ENCODE peak calls at places on chromosomes 13 and 19, in five cellular contexts. Q, A, Y, N and G are unnamed samples.

GRCh38 chr19:6378498-6378897 is 2.8 kb upstream of the PSPN start:
- DNase-seq in A (no peak), Q (no peak), Y (no peak), N (no peak), G (no peak)

GRCh38 chr19:39497850-39498261 is 891 bp upstream of the DLL3 start:
- DNase-seq in A (no peak), N (no peak), Q (peak; percentile 69), Y (peak; percentile 42), G (no peak)

GRCh38 chr19:45404557-45405434 is at the start of gene PPP1R13L:
- DNase-seq in A (peak; percentile 76), N (peak; percentile 91), Y (peak; percentile 76), Q (peak; percentile 96), G (peak; percentile 97)

GRCh38 chr13:32314968-32315254 is 252 bp downstream of the ZAR1L start:
- DNase-seq in A (peak; percentile 43), Y (no peak), N (peak; percentile 27), Q (peak; percentile 33), G (peak; percentile 38)

GRCh38 chr19:30367001-30367400 is 5.2 kb upstream of the ZNF536 start:
- DNase-seq in Y (no peak), N (no peak), A (no peak), Q (no peak), G (peak; percentile 57)

GRCh38 chr19:48994035-48994386 is 324 bp downstream of the RUVBL2 start:
- DNase-seq in Q (no peak), N (no peak), A (no peak), Y (no peak), G (peak; percentile 89)

GRCh38 chr19:956747-957451 is 27.2 kb upstream of the WDR18 start:
- DNase-seq in A (no peak), Y (no peak), Q (no peak), N (no peak), G (no peak)

GRCh38 chr13:63481334-63481733 is 2065.7 kb upstream of the PCDH20 start:
- DNase-seq in Q (no peak), N (no peak), A (no peak), Y (no peak), G (no peak)

GRCh38 chr19:46946090-46946489 is 73.5 kb upstream of the NPAS1 start:
- DNase-seq in N (no peak), Q (no peak), Y (no peak), A (no peak), G (no peak)

GRCh38 chr19:34430738-34431625 is 2.8 kb downstream of the UBA2 start:
- DNase-seq in N (no peak), Y (no peak), Q (peak; percentile 84), A (no peak), G (no peak)

GRCh38 chr13:40565282-40566148 is 100.9 kb downstream of the FOXO1 start:
- DNase-seq in A (no peak), Y (no peak), N (no peak), Q (no peak), G (no peak)

GRCh38 chr13:110254151-110254679 is 52.7 kb downstream of the COL4A1 start:
- DNase-seq in Y (no peak), A (no peak), Q (no peak), N (no peak), G (no peak)

GRCh38 chr19:33450689-33451088 is 70.9 kb downstream of the PEPD start:
- DNase-seq in A (no peak), N (no peak), Q (no peak), Y (no peak), G (no peak)

GRCh38 chr13:50715402-50716146 is 127.9 kb downstream of the DLEU7 start:
- DNase-seq in A (no peak), Q (no peak), Y (no peak), N (peak; percentile 60), G (peak; percentile 88)

GRCh38 chr19:17005000-17005399 is 21.6 kb downstream of the CPAMD8 start:
- DNase-seq in N (no peak), Q (no peak), A (no peak), Y (no peak), G (no peak)

GRCh38 chr19:38057954-38058690 is 151.1 kb downstream of the SIPA1L3 start:
- DNase-seq in A (no peak), N (peak; percentile 55), Y (no peak), Q (peak; percentile 60), G (no peak)

GRCh38 chr13:110150384-110151091 is 156.4 kb downstream of the COL4A1 start:
- DNase-seq in Q (no peak), N (no peak), A (no peak), Y (no peak), G (no peak)

GRCh38 chr13:66508153-66508909 is 721.8 kb downstream of the PCDH9 start:
- DNase-seq in A (no peak), Y (no peak), Q (no peak), N (no peak), G (no peak)

GRCh38 chr19:47315125-47315821 is 5.6 kb downstream of the C5AR1 start:
- DNase-seq in Y (no peak), Q (peak; percentile 99), N (peak; percentile 83), A (peak; percentile 45), G (peak; percentile 94)

GRCh38 chr13:29847501-29847983 is 2.9 kb downstream of the UBL3 start:
- DNase-seq in A (peak; percentile 42), Y (no peak), Q (peak; percentile 26), N (no peak), G (no peak)

GRCh38 chr19:47729799-47730520 is 15.4 kb upstream of the NOP53 start:
- DNase-seq in A (peak; percentile 79), Q (peak; percentile 93), Y (peak; percentile 75), N (peak; percentile 75), G (peak; percentile 94)

GRCh38 chr19:5173993-5174392 is 166.6 kb downstream of the PTPRS start:
- DNase-seq in A (no peak), Y (no peak), N (no peak), Q (peak; percentile 26), G (no peak)

GRCh38 chr19:11091343-11092153 is 2.3 kb downstream of the LDLR start:
- DNase-seq in Q (peak; percentile 82), Y (peak; percentile 57), N (peak; percentile 44), A (peak; percentile 90), G (peak; percentile 81)
- TF ChIP-seq POLR2A in Q (no peak), Y (peak; percentile 38), N (peak; percentile 73), A (no peak), G (no peak)

GRCh38 chr19:55640577-55641375 is at the start of gene ZNF580:
- DNase-seq in N (peak; percentile 68), Y (peak; percentile 84), Q (peak; percentile 77), A (no peak), G (peak; percentile 93)

GRCh38 chr19:55640043-55640576 is 692 bp upstream of the ZNF580 start:
- DNase-seq in Y (peak; percentile 81), A (no peak), Q (peak; percentile 49), N (peak; percentile 76), G (no peak)

GRCh38 chr19:55637534-55637933 is 3.3 kb upstream of the ZNF580 start:
- DNase-seq in Q (no peak), A (no peak), Y (peak; percentile 28), N (no peak), G (no peak)

GRCh38 chr19:55636723-55637122 is 4.1 kb upstream of the ZNF580 start:
- DNase-seq in Q (no peak), Y (no peak), N (no peak), A (no peak), G (no peak)

DNA sequence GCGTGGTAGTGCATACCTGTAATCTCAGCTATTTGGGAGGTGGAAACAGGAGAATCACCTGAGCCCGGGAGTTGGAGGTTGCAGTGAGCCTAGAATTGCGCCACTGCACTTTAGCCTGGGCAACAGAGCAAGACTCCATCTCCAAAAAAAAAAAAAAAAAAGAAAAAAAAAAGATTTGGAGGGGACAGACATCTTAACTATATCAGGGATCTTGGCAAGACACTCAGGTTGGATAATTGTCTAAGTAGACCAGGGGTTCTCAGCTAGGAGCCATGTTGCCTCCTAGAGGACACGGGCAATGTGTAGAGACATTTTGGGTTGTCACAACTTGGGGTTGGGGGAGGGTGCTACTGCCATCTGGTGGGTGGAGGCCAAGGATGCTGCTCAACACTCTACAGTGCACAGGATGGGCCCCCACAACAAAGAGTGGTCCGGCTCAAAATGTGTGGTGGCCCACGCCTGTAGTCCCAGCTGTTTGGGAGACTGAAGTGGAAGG is 1.9 kb upstream of the ZNF580 start:
- DNase-seq in N (no peak), Y (peak; percentile 48), A (no peak), Q (peak; percentile 87), G (no peak)
- TF ChIP-seq CTCF in N (peak; percentile 30), Y (no peak), A (peak; percentile 15), Q (peak; percentile 54), G (no peak)

GRCh38 chr13:112105884-112106283 is 38.9 kb downstream of the SOX1 start:
- DNase-seq in N (no peak), A (no peak), Y (no peak), Q (no peak), G (no peak)
- H3K4me3 ChIP-seq in N (no peak overlapping the region), A (no peak overlapping the region), Y (no peak overlapping the region), Q (no peak overlapping the region), G (no peak overlapping the region)

DNA sequence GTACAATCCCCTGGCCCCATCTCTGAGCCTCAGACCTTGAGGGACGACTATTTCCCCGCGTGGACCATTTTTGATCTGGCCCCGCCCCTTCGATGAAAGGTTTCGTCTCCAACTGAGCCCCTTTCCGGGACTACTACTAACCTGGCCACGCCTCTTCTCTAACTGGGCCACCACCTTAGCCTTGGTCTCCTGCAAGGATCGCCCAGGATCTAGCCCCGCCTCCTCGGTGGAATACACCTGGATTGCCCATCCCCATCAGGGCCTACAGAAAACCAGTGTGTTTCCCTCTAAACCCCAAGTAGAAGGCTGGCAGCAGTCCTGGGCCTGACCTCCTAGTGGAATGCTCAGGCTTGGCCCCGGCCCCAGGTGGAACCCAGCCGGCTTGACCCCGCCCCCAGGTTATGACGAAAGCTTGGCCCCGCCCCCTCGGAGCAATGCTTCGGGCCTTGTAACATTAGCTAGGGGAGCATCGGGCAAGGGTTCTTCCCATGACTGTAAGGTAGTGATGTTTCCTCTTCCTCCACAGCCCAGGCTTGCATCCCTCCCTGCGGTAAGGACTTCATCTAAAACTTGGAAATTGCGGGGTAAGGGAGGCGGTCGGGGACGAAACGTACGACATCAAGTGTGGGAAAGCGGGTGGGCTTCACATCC is 9.1 kb downstream of the SPACA6 start:
- DNase-seq in Q (peak; percentile 71), Y (peak; percentile 90), A (peak; percentile 84), N (peak; percentile 58), G (peak; percentile 74)
- TF ChIP-seq POLR2A in Q (no peak), Y (no peak), A (no peak), N (no peak), G (no peak)

DNA sequence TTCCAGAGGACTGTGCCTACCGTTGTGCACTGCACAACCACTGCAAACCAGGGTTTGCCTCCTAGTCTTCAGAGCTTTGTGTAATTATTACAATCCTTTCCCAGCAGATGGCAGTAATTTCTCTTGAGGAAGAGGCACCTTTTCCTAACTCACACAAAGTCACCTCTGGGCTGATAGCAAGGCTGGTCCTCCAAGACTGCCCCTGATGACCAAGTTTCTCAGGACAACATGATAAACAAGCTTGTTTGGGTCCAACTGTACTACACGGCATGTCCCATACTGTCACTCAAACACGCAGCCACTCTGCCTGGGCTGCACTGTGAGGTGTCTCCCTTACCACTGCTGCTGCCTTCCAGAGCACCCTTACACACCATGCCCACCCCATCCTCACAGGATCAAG is 39.3 kb downstream of the RFXAP start:
- DNase-seq in A (no peak), Y (no peak), Q (peak; percentile 53), N (no peak), G (no peak)
- TF ChIP-seq CTCF in A (peak; percentile 42), Y (no peak), Q (peak; percentile 48), N (peak; percentile 50), G (no peak)

GRCh38 chr19:53965091-53965490 is 2.4 kb downstream of the CACNG8 start:
- DNase-seq in N (no peak), Y (no peak), A (no peak), Q (no peak), G (no peak)
- H3K4me3 ChIP-seq in N (no peak overlapping the region), Y (no peak overlapping the region), A (no peak overlapping the region), Q (no peak overlapping the region), G (no peak overlapping the region)